ENCODE peak calls at places on chromosomes 16 and 17, in nine cellular contexts. X, W, C, H, U, A, P, S and N are unnamed samples.

GRCh38 chr17:70699408-70699807 is 530.1 kb downstream of the KCNJ2 start:
- DNase-seq in X (no peak), W (no peak), C (no peak), H (no peak), U (no peak), A (no peak), P (no peak), S (no peak), N (no peak)

GRCh38 chr16:74309789-74310781 is 13.5 kb downstream of the PSMD7 start:
- DNase-seq in X (peak), W (peak), C (peak), H (peak), U (peak), A (peak), P (peak), S (no peak), N (no peak)

GRCh38 chr16:56311208-56312027 is 113.9 kb downstream of the AMFR start:
- DNase-seq in X (no peak), W (no peak), C (peak), H (no peak), U (no peak), A (no peak), P (no peak), S (no peak), N (peak)

GRCh38 chr16:56743840-56744239 is 13.9 kb downstream of the NUP93 start:
- DNase-seq in X (peak), W (no peak), C (peak), H (peak), U (no peak), A (no peak), P (peak), S (no peak), N (no peak)

GRCh38 chr17:10053976-10054551 is 144.3 kb downstream of the GAS7 start:
- DNase-seq in X (no peak), W (no peak), C (no peak), H (no peak), U (no peak), A (no peak), P (no peak), S (no peak), N (no peak)

GRCh38 chr17:5097101-5097834 is 14.4 kb downstream of the ZNF232 start:
- DNase-seq in X (no peak), W (no peak), C (no peak), H (no peak), U (peak), A (no peak), P (no peak), S (no peak), N (peak)

GRCh38 chr16:50476486-50477260 is 71.5 kb upstream of the NKD1 start:
- DNase-seq in X (no peak), W (no peak), C (no peak), H (no peak), U (peak), A (no peak), P (no peak), S (no peak), N (no peak)

GRCh38 chr16:89009343-89010209 is 32.6 kb upstream of the CBFA2T3 start:
- DNase-seq in X (no peak), W (no peak), C (peak), H (peak), U (no peak), A (peak), P (peak), S (no peak), N (no peak)

GRCh38 chr16:71406316-71406715 is 35.5 kb downstream of the TLE7 start:
- DNase-seq in X (no peak), W (no peak), C (no peak), H (no peak), U (no peak), A (no peak), P (no peak), S (no peak), N (no peak)

GRCh38 chr17:72409405-72410002 is 288.7 kb downstream of the SOX9 start:
- DNase-seq in X (no peak), W (no peak), C (no peak), H (no peak), U (no peak), A (no peak), P (no peak), S (no peak), N (no peak)

GRCh38 chr16:76106647-76107046 is 170.6 kb upstream of the CNTNAP4 start:
- DNase-seq in X (no peak), W (no peak), C (no peak), H (no peak), U (no peak), A (no peak), P (no peak), S (no peak), N (no peak)

GRCh38 chr16:84845496-84846002 is 25.8 kb downstream of the CRISPLD2 start:
- DNase-seq in X (no peak), W (peak), C (no peak), H (no peak), U (no peak), A (no peak), P (no peak), S (no peak), N (no peak)

GRCh38 chr16:2827831-2828520 is 2.1 kb upstream of the ZG16B start:
- DNase-seq in X (no peak), W (no peak), C (no peak), H (no peak), U (peak), A (no peak), P (no peak), S (no peak), N (no peak)

GRCh38 chr16:28935333-28935732 is 3.6 kb downstream of the CD19 start:
- DNase-seq in X (peak), W (no peak), C (no peak), H (no peak), U (no peak), A (no peak), P (no peak), S (no peak), N (no peak)

GRCh38 chr17:65099941-65100315 is 37.2 kb upstream of the RGS9 start:
- DNase-seq in X (peak), W (no peak), C (peak), H (peak), U (no peak), A (peak), P (no peak), S (peak), N (no peak)

GRCh38 chr17:57577751-57578607 is 167.1 kb downstream of the CCDC182 start:
- DNase-seq in X (peak), W (peak), C (no peak), H (peak), U (peak), A (no peak), P (no peak), S (no peak), N (peak)

GRCh38 chr17:60079401-60079861 is 710 bp upstream of the HEATR6 start:
- DNase-seq in X (peak), W (peak), C (peak), H (peak), U (no peak), A (peak), P (peak), S (no peak), N (peak)